ENCODE peak calls at places on chromosomes 3 and 15, in six cellular contexts. D is adrenal gland; L is CD4-positive, alpha-beta T cell; B is heart left ventricle; V is fibroblast of mammary gland; I is progenitor cell of endocrine pancreas. A is an unnamed sample.

GRCh38 chr3:16587047-16587702 is 18.0 kb downstream of the DAZL start:
- DNase-seq in L (no peak), D (no peak), B (no peak), V (no peak), I (no peak), A (no peak)

GRCh38 chr15:85022860-85023403 is 41.3 kb downstream of the PDE8A start:
- DNase-seq in I (no peak), V (no peak), B (no peak), L (no peak), D (no peak), A (no peak)

GRCh38 chr3:102183186-102183585 is 251.6 kb upstream of the ZPLD1 start:
- DNase-seq in I (no peak), B (no peak), D (no peak), L (no peak), V (no peak), A (no peak)

GRCh38 chr15:69497076-69497475 is 44.5 kb downstream of the RPLP1 start:
- DNase-seq in L (no peak), D (no peak), I (no peak), B (no peak), V (no peak), A (no peak)

GRCh38 chr15:49692514-49693090 is 71.8 kb downstream of the DTWD1 start:
- DNase-seq in I (no peak), D (no peak), L (no peak), B (no peak), V (peak; percentile 45), A (no peak)

GRCh38 chr3:94429517-94429916 is 366.7 kb downstream of the NSUN3 start:
- DNase-seq in L (no peak), D (no peak), B (no peak), I (no peak), V (peak; percentile 42), A (no peak)

GRCh38 chr15:59313703-59314332 is 58.9 kb downstream of the MYO1E start:
- DNase-seq in B (peak; percentile 77), D (peak; percentile 36), I (no peak), V (peak; percentile 81), L (no peak), A (no peak)

GRCh38 chr3:49358884-49359225 is 702 bp upstream of the GPX1 start:
- DNase-seq in V (no peak), I (no peak), L (no peak), B (no peak), D (no peak), A (no peak)

GRCh38 chr15:54575586-54575985 is 597.3 kb downstream of the UNC13C start:
- DNase-seq in V (no peak), I (no peak), B (no peak), L (no peak), D (no peak), A (no peak)

GRCh38 chr3:25854635-25855034 is 64.7 kb downstream of the OXSM start:
- DNase-seq in I (no peak), B (no peak), D (no peak), L (no peak), V (peak; percentile 68), A (no peak)

GRCh38 chr15:23069496-23070166 is 30.3 kb upstream of the TUBGCP5 start:
- DNase-seq in V (no peak), I (no peak), L (no peak), D (no peak), B (no peak), A (no peak)

GRCh38 chr15:50558012-50558411 is 11.5 kb upstream of the USP50 start:
- DNase-seq in D (no peak), I (no peak), B (no peak), L (no peak), V (no peak), A (no peak)

GRCh38 chr15:75067123-75067854 is 43.9 kb downstream of the PPCDC start:
- DNase-seq in V (peak; percentile 86), I (no peak), D (no peak), L (no peak), B (no peak), A (no peak)

GRCh38 chr3:171781711-171782127 is 28.6 kb downstream of the PLD1 start:
- DNase-seq in I (no peak), B (no peak), V (peak; percentile 85), L (no peak), D (no peak), A (no peak)

GRCh38 chr3:194672876-194673275 is 885 bp upstream of the LSG1 start:
- DNase-seq in L (no peak), D (no peak), B (no peak), I (no peak), V (peak; percentile 13), A (no peak)

DNA sequence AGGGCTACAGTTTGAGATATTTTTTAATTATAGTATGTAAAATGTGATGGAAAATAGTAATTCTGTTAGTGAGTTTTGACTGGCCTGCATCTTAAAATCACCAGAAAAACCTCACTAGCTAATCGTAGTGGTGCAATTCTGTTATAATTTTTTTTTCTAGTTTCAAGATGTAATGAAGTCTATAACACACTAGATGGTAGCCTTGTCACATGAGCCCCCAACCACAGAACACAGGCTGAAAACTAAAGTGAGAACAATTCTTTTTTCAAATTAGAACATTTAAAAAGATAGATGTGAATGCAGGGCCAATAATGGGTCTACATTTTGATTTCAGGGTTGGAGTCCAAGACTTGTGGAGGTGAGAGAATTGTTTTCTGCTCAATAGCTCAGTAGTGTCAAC is 83.3 kb upstream of the KCNH8 start:
- DNase-seq in B (no peak), I (no peak), L (no peak), V (no peak), D (no peak), A (no peak)
- TF ChIP-seq CTCF in B (peak; percentile 56), I (peak; percentile 72), L (peak; percentile 31), V (no peak), D (no peak), A (no peak)

GRCh38 chr15:45635191-45635638 is 386 bp downstream of the SQOR start:
- DNase-seq in B (peak; percentile 79), I (peak; percentile 64), L (peak; percentile 43), V (no peak), D (peak; percentile 69), A (peak; percentile 67)

GRCh38 chr15:45637552-45638033 is 2.8 kb downstream of the SQOR start:
- DNase-seq in L (peak; percentile 23), D (peak; percentile 67), I (no peak), B (peak; percentile 45), V (peak; percentile 94), A (no peak)

GRCh38 chr15:45634442-45635190 is at the start of gene SQOR:
- DNase-seq in I (peak; percentile 43), L (peak; percentile 51), V (peak; percentile 70), D (peak; percentile 91), B (peak; percentile 91), A (no peak)

GRCh38 chr15:45638641-45639040 is 3.8 kb downstream of the SQOR start:
- DNase-seq in B (no peak), I (no peak), V (peak; percentile 51), L (no peak), D (no peak), A (no peak)

GRCh38 chr15:45635763-45636292 is 999 bp downstream of the SQOR start:
- DNase-seq in V (no peak), I (no peak), L (no peak), B (no peak), D (no peak), A (no peak)
- TF ChIP-seq CTCF in V (no peak), I (no peak), L (no peak), B (no peak), D (no peak), A (no peak)

GRCh38 chr3:46632792-46633191 is 20.5 kb downstream of the FAM240A start:
- DNase-seq in L (no peak), D (no peak), B (no peak), I (no peak), V (peak; percentile 58), A (no peak)
- TF ChIP-seq CTCF in L (no peak), D (no peak), B (no peak), I (no peak), V (no peak), A (no peak)

DNA sequence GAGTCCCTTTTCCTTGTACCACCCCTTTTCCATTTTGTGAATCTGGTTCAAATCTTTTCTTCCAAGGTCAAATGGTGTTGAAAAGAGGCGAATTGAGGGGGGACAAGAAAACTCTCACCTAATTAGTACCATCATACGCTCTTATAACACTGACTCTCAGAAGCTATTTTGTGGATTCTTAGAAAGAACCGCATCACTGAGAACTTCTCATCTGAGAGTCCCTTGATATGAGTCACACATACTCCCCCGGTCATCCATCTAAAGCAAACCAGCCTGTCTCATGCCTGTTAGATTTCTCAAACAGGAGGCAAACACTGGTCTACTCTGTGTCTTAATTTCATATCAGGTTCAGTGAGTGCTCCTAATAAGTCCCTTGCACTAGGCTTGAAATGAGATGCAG is 76.5 kb upstream of the SPRED1 start:
- DNase-seq in B (no peak), V (peak; percentile 85), I (no peak), D (no peak), L (no peak), A (no peak)
- TF ChIP-seq CTCF in B (no peak), V (no peak), I (no peak), D (no peak), L (no peak), A (no peak)

GRCh38 chr3:64825404-64825803 is 137.6 kb upstream of the ADAMTS9 start:
- DNase-seq in D (no peak), I (no peak), L (no peak), V (no peak), B (no peak), A (no peak)

GRCh38 chr3:64827391-64827790 is 139.6 kb upstream of the ADAMTS9 start:
- DNase-seq in V (no peak), I (no peak), B (no peak), D (no peak), L (no peak), A (no peak)

GRCh38 chr3:64829331-64829730 is 141.5 kb upstream of the ADAMTS9 start:
- DNase-seq in L (no peak), V (no peak), I (no peak), B (no peak), D (no peak), A (no peak)

GRCh38 chr3:64824281-64824980 is 136.6 kb upstream of the ADAMTS9 start:
- DNase-seq in I (no peak), L (no peak), B (no peak), D (no peak), V (peak; percentile 21), A (no peak)
- TF ChIP-seq CTCF in I (no peak), L (no peak), B (no peak), D (no peak), V (no peak), A (no peak)

A was measured in activated B cell treated with CpG ODN at 0.5 μM for 24 hours.